ENCODE peak calls at places on chromosomes 1 and 21, in nine cellular contexts. O, J, U, T, N, Z, R, P and B are unnamed samples.

GRCh38 chr1:53625049-53625448 is 113.9 kb downstream of the GLIS1 start:
- DNase-seq in O (peak), J (peak), U (no peak), T (no peak), N (no peak), Z (no peak), R (no peak), P (no peak), B (no peak)

GRCh38 chr1:200405273-200405672 is 4.6 kb downstream of the ZNF281 start:
- DNase-seq in O (no peak), J (no peak), U (no peak), T (no peak), N (no peak), Z (no peak), R (no peak), P (no peak), B (no peak)

GRCh38 chr21:44295163-44295601 is 4.7 kb upstream of the PFKL start:
- DNase-seq in O (no peak), J (no peak), U (no peak), T (no peak), N (peak), Z (no peak), R (no peak), P (no peak), B (no peak)

GRCh38 chr1:1629430-1630190 is 2.4 kb upstream of the MMP23B start:
- DNase-seq in O (no peak), J (peak), U (peak), T (no peak), N (peak), Z (no peak), R (peak), P (no peak), B (no peak)

GRCh38 chr1:166843769-166844596 is 4.7 kb downstream of the POGK start:
- DNase-seq in O (no peak), J (no peak), U (no peak), T (peak), N (no peak), Z (peak), R (no peak), P (no peak), B (peak)

GRCh38 chr1:25245809-25246599 is 1.2 kb downstream of the RSRP1 start:
- DNase-seq in O (no peak), J (no peak), U (no peak), T (no peak), N (peak), Z (peak), R (no peak), P (no peak), B (no peak)

GRCh38 chr1:14924455-14925325 is 228.9 kb upstream of the TMEM51 start:
- DNase-seq in O (peak), J (peak), U (no peak), T (peak), N (no peak), Z (peak), R (peak), P (no peak), B (no peak)

GRCh38 chr1:206761369-206761768 is 9.2 kb upstream of the IL19 start:
- DNase-seq in O (no peak), J (no peak), U (no peak), T (no peak), N (no peak), Z (no peak), R (no peak), P (no peak), B (no peak)

GRCh38 chr1:116352349-116352813 is 20.7 kb upstream of the ATP1A1 start:
- DNase-seq in O (no peak), J (no peak), U (no peak), T (no peak), N (no peak), Z (no peak), R (no peak), P (no peak), B (no peak)

GRCh38 chr1:85054664-85055063 is 6.4 kb upstream of the MCOLN3 start:
- DNase-seq in O (no peak), J (no peak), U (no peak), T (no peak), N (no peak), Z (no peak), R (no peak), P (no peak), B (no peak)

DNA sequence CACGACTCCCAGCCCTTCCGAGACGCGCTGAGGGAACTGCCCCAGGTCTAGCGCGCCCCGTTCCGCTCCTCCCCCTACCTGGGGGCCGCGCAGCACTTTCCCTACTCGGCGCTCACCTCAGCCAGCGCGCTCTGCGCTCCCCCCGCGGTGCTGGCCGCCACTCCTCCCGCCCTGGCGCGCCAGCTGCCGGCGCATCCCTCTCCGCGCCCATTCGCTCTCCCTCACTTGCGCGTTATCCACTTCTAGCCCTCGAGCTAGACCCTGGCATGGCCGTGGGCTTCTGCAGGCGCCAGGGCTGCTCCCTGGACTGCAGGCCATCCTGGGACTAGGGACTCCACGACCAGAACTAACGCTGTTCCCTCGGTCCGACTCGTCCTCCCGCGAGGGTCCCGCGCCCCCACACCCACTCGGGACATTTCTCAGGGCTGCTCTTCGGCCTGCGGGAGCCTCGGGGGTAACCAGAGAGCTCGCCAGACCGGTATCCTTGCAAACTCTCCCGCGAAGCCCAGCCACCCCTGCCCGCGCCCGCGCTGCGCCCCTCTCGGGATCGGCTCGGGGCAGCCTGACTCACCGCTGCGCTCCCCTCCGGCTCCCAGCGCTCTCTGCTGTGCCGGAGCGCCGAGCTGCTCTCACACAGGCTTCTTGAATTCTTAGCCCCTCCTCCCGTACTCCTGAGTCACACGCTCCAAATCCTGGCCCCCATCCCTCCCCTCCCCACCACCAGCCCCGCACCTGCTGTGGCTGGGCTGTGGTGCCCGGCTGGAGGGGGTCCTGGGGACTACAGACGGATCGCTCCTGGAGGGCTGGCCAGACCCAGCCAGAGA is at the start of gene NGF:
- DNase-seq in O (peak), J (peak), U (no peak), T (no peak), N (no peak), Z (peak), R (no peak), P (no peak), B (no peak)
- H3K27ac ChIP-seq in O (peak), J (no peak), U (no peak), T (peak), N (no peak), Z (no peak), R (no peak), P (peak), B (no peak)

DNA sequence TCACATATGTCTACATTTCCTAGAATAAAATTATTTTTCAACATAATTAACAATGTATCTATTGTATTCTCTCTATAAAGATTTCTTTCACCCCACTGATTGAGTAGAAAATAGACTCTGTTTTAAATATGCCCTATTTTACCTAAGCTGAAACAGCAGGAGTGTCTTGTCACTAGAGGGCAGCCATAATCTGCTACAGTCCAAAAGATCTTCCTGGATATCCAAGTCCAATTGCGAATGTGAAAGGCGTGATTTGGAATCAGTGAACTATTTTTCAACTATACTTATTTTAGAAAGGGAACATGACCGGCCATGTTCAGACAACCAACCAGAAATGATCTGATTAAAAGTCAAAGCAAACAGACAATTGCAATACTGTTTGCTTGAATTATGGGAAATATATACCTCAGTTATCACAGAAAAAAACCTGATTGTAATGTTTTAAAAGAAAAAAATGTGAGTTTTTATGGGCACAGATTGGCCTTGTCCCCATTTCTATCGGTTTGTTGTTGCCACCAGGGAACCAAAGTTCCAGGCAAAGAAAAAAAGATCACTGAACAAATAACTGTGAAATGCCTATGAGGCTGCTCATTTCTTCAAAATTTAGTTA is 1211.0 kb upstream of the ADGRL4 start:
- DNase-seq in O (peak), J (no peak), U (no peak), T (no peak), N (peak), Z (peak), R (no peak), P (no peak), B (no peak)
- TF ChIP-seq CTCF in O (peak), J (peak), U (no peak), T (peak), N (peak), Z (peak), R (peak), P (no peak), B (peak)

GRCh38 chr1:230609208-230609607 is 33.1 kb upstream of the COG2 start:
- DNase-seq in O (no peak), J (no peak), U (no peak), T (no peak), N (no peak), Z (no peak), R (no peak), P (no peak), B (no peak)

GRCh38 chr1:230610589-230610988 is 31.7 kb upstream of the COG2 start:
- DNase-seq in O (no peak), J (no peak), U (no peak), T (no peak), N (no peak), Z (no peak), R (no peak), P (no peak), B (no peak)

GRCh38 chr1:230614121-230614520 is 28.2 kb upstream of the COG2 start:
- DNase-seq in O (no peak), J (no peak), U (no peak), T (no peak), N (no peak), Z (no peak), R (no peak), P (no peak), B (no peak)

GRCh38 chr1:230611128-230611914 is 31.0 kb upstream of the COG2 start:
- DNase-seq in O (no peak), J (no peak), U (no peak), T (no peak), N (no peak), Z (no peak), R (no peak), P (no peak), B (no peak)
- H3K27ac ChIP-seq in O (no peak), J (no peak), U (no peak), T (no peak), N (no peak), Z (no peak), R (no peak), P (no peak), B (no peak)

DNA sequence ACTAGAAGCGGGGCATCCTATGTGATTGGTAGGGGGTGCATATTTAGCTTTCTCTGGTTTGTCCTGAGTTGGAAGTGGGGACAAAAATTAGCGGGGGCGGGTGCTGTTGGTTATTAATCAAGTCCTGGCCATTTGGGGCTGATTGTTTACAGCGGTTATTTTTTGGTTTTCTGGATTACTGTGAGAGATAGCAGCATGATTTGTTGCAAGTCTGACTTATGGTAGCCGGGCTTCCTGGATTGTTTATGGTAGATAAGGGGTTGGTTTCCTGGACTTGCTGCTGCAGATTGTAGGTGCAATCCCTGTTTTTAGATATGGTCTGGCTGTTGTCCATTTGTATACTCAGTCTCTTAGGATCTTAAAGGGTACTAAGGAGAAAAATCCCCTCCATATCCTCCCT is 12.1 kb upstream of the PROK1 start:
- DNase-seq in O (no peak), J (no peak), U (no peak), T (no peak), N (no peak), Z (no peak), R (no peak), P (no peak), B (no peak)
- TF ChIP-seq CTCF in O (no peak), J (no peak), U (no peak), T (no peak), N (no peak), Z (no peak), R (no peak), P (no peak), B (no peak)